ENCODE peak calls at places on chromosome 6, in six cellular contexts. K, E, R, Q, G and I are unnamed samples.

GRCh38 chr6:116201538-116201937 is 52.3 kb downstream of the TSPYL4 start:
- DNase-seq in G (no peak), E (no peak), Q (no peak), R (no peak), K (no peak), I (no peak)

GRCh38 chr6:5341845-5342244 is 80.5 kb downstream of the FARS2 start:
- DNase-seq in R (no peak), K (no peak), E (no peak), G (no peak), Q (no peak), I (no peak)

GRCh38 chr6:39870950-39871349 is 63.3 kb downstream of the MOCS1 start:
- DNase-seq in G (no peak), K (no peak), E (no peak), R (no peak), Q (no peak), I (no peak)

GRCh38 chr6:15752820-15753219 is 90.0 kb upstream of the DTNBP1 start:
- DNase-seq in K (no peak), E (no peak), R (no peak), Q (no peak), G (peak; percentile 42), I (peak; percentile 4)

GRCh38 chr6:73747293-73747692 is 51.3 kb downstream of the CD109 start:
- DNase-seq in R (peak; percentile 72), G (no peak), Q (no peak), E (no peak), K (no peak), I (no peak)

GRCh38 chr6:1987640-1988039 is 257.8 kb downstream of the GMDS start:
- DNase-seq in R (no peak), G (no peak), K (no peak), E (no peak), Q (peak; percentile 32), I (no peak)

GRCh38 chr6:142300758-142301251 is 1.0 kb upstream of the ADGRG6 start:
- DNase-seq in G (peak; percentile 72), Q (no peak), E (no peak), R (no peak), K (no peak), I (peak; percentile 57)

GRCh38 chr6:116290799-116291198 is 11.1 kb upstream of the TSPYL1 start:
- DNase-seq in Q (no peak), K (no peak), E (no peak), R (no peak), G (no peak), I (no peak)

GRCh38 chr6:56862415-56863175 is 92.3 kb upstream of the BEND6 start:
- DNase-seq in E (no peak), G (peak; percentile 67), K (no peak), Q (no peak), R (no peak), I (no peak)

GRCh38 chr6:138586638-138587037 is 87.3 kb upstream of the NHSL1 start:
- DNase-seq in Q (no peak), K (no peak), R (peak; percentile 75), E (no peak), G (no peak), I (no peak)

GRCh38 chr6:124536792-124537191 is 425.4 kb upstream of the RNF217 start:
- DNase-seq in K (no peak), R (no peak), E (no peak), Q (no peak), G (peak; percentile 56), I (no peak)

GRCh38 chr6:165636415-165637048 is 26.5 kb downstream of the PDE10A start:
- DNase-seq in R (no peak), G (peak; percentile 49), E (no peak), K (no peak), Q (no peak), I (no peak)